ENCODE peak calls at places on chromosomes 13 and 19, in ten cellular contexts. Y is adrenal gland, S is H54, R is uterus, B is body of pancreas, G is GM12892, H is breast epithelium, L is right lobe of liver, X is tibial nerve, K is stomach. U is an unnamed sample.

GRCh38 chr13:86945596-86945995 is 725.6 kb upstream of the SLITRK5 start:
- DNase-seq in B (no peak), R (no peak), Y (no peak), G (no peak), S (no peak), H (no peak), X (no peak), K (no peak), L (no peak), U (no peak)

GRCh38 chr19:50705422-50706019 is 14.1 kb downstream of the SHANK1 start:
- DNase-seq in H (no peak), K (no peak), G (no peak), Y (peak; percentile 60), S (peak; percentile 99), B (no peak), L (no peak), X (no peak), R (no peak), U (peak; percentile 87)

GRCh38 chr13:36438594-36439483 is 6.5 kb downstream of the CCNA1 start:
- DNase-seq in H (no peak), S (no peak), L (no peak), G (no peak), K (no peak), Y (no peak), R (no peak), X (no peak), B (no peak), U (no peak)

GRCh38 chr13:111539791-111540446 is 219.5 kb downstream of the TEX29 start:
- DNase-seq in B (no peak), R (no peak), K (no peak), S (no peak), G (no peak), X (no peak), Y (no peak), H (no peak), L (no peak), U (peak; percentile 20)

GRCh38 chr13:45851171-45851889 is at the start of gene SIAH3:
- DNase-seq in L (no peak), S (no peak), B (no peak), R (no peak), H (no peak), G (no peak), K (no peak), Y (no peak), X (peak; percentile 9), U (no peak)

GRCh38 chr13:81197966-81198365 is 857.0 kb upstream of the SPRY2 start:
- DNase-seq in S (no peak), K (no peak), G (no peak), L (no peak), Y (no peak), H (no peak), R (no peak), X (no peak), B (no peak), U (no peak)

GRCh38 chr19:1363599-1363998 is 20.1 kb upstream of the NDUFS7 start:
- DNase-seq in S (no peak), K (no peak), R (no peak), B (no peak), Y (no peak), G (no peak), L (peak; percentile 35), H (no peak), X (no peak), U (peak; percentile 21)

GRCh38 chr13:98065468-98065867 is 77.4 kb upstream of the FARP1 start:
- DNase-seq in X (no peak), K (no peak), R (no peak), S (no peak), L (no peak), H (no peak), B (no peak), G (no peak), Y (no peak), U (no peak)

GRCh38 chr19:11736696-11737095 is 2.0 kb downstream of the ZNF823 start:
- DNase-seq in R (no peak), X (no peak), G (peak; percentile 17), L (no peak), S (peak; percentile 22), H (no peak), K (no peak), B (no peak), Y (peak; percentile 37), U (peak; percentile 99)

GRCh38 chr19:11737964-11738745 is 591 bp downstream of the ZNF823 start:
- DNase-seq in G (peak; percentile 34), L (peak; percentile 87), B (peak; percentile 86), R (peak; percentile 26), H (peak; percentile 35), K (peak; percentile 82), S (peak; percentile 15), X (no peak), Y (peak; percentile 45), U (peak; percentile 65)

GRCh38 chr19:11735375-11735774 is 3.4 kb downstream of the ZNF823 start:
- DNase-seq in B (no peak), H (no peak), X (no peak), G (no peak), K (no peak), S (no peak), R (no peak), L (no peak), Y (no peak), U (no peak)

DNA sequence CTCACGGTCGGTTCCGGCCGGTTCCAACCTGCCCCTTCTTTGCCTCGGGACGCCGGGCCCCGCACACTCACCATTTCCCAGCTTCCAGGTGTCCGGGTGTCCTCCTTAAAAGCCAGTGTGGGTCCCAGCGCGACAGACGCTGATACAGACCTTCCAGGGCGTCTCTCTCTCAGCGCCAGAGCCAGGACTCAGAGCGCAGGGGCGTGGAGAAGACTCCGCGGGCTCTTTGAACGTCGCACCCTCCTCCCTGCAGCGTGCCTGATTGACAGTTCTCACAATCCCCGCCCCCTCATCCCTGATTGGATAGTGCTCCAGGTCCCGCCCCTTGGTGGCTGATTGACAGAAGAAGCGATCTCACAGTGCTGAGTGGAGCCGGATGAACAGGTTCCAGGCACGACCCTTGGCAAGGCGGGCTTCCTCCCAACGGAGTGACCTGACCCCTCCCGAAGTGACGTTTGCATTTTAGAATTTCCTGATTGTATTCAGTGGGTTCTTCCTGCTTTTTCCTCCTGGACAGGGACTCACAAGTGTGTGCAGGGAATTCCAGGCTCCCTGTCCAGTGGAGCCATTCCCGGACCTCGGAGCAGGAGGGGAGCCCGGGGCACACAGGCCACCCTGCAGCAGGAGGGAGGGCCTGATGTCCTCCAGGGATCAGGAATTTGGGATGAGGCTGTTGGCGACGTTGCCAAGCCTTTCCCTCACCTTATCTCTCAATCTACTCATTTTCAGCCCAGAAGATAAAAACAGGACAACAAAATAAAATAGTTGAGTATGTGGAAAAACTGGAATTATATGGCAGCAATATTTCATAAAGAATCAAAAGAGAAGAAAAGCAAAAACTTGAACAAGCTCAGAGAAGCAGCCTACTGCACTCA is at the start of gene ZNF823:
- DNase-seq in K (peak; percentile 100), L (peak; percentile 100), X (peak; percentile 100), R (peak; percentile 99), H (peak; percentile 99), S (peak; percentile 81), G (peak; percentile 74), Y (peak; percentile 100), B (peak; percentile 100), U (peak; percentile 98)
- TF ChIP-seq POLR2A in K (no peak), L (peak; percentile 88), X (no peak), R (peak; percentile 85), H (peak; percentile 48), S (peak; percentile 58), G (peak; percentile 58), Y (peak; percentile 28), B (peak; percentile 97), U (peak; percentile 76)

GRCh38 chr13:110227416-110227815 is 79.5 kb downstream of the COL4A1 start:
- DNase-seq in K (no peak), Y (no peak), R (no peak), B (no peak), L (no peak), S (no peak), X (no peak), H (no peak), G (no peak), U (no peak)

GRCh38 chr13:110226051-110226562 is 80.8 kb downstream of the COL4A1 start:
- DNase-seq in B (no peak), S (no peak), R (no peak), L (no peak), K (no peak), H (no peak), G (no peak), Y (no peak), X (no peak), U (no peak)

GRCh38 chr13:110228936-110229904 is 77.7 kb downstream of the COL4A1 start:
- DNase-seq in K (no peak), X (no peak), R (no peak), B (no peak), G (no peak), Y (no peak), S (no peak), H (no peak), L (no peak), U (no peak)

GRCh38 chr13:110229905-110230563 is 76.9 kb downstream of the COL4A1 start:
- DNase-seq in H (no peak), Y (no peak), K (no peak), R (no peak), X (no peak), S (no peak), G (no peak), B (no peak), L (no peak), U (no peak)

GRCh38 chr13:110227864-110228643 is 78.9 kb downstream of the COL4A1 start:
- DNase-seq in K (no peak), R (no peak), G (no peak), L (no peak), S (no peak), B (no peak), H (no peak), Y (no peak), X (no peak), U (no peak)
- TF ChIP-seq POLR2A in K (no peak), R (no peak), G (no peak), L (no peak), S (no peak), B (no peak), H (no peak), Y (no peak), X (no peak), U (no peak)

GRCh38 chr19:5062799-5063198 is 93.9 kb downstream of the KDM4B start:
- DNase-seq in K (no peak), X (no peak), Y (no peak), H (no peak), S (no peak), G (no peak), R (no peak), B (no peak), L (no peak), U (no peak)
- TF ChIP-seq POLR2A in K (no peak), X (no peak), Y (no peak), H (no peak), S (no peak), G (no peak), R (no peak), B (no peak), L (no peak), U (no peak)

DNA sequence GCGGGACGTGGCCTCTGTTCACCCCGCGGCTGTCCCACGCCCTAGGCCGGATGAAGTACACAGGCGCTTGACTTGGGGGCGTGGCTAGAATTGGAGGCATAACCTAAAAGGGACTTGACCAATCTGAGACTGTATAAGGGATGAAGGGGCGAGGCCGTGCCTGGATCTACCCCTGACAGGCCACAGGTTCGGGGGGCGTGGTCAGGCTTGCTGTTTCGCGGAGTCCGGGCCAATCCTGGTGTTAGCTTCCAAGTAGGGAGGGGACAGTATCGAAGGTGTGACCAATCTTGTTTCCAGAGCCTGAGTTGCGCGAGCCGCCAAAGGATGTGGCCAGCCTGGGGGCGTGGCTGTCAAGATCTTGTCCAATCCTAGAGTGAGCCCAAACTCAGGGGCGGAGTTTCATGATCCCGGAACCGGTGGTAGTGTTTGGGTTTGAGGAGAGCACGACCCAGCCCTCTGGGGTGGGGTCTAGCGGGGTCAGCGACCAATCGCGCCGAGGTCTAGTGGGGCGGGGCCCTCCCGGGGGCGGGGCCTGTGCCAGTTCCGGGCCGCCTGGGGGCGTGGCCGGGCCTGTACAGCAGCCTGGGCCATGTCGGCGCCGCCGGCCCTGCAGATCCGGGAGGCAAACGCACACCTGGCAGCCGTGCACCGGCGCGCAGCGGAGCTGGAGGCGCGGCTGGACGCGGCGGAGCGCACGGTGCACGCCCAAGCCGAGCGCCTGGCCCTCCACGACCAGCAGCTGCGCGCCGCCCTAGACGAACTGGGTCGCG is at the start of gene VMAC:
- DNase-seq in L (peak; percentile 100), K (peak; percentile 100), H (peak; percentile 100), X (peak; percentile 100), B (peak; percentile 100), Y (peak; percentile 100), G (peak; percentile 96), R (peak; percentile 100), S (peak; percentile 95), U (peak; percentile 99)
- TF ChIP-seq POLR2A in L (peak; percentile 87), K (no peak), H (no peak), X (peak; percentile 26), B (peak; percentile 71), Y (peak; percentile 65), G (peak; percentile 72), R (peak; percentile 68), S (peak; percentile 33), U (peak; percentile 64)

U was measured in NB4.